ENCODE peak calls at places on chromosome 15, in nine cellular contexts. F is fibroblast of mammary gland, G is colonic mucosa, E is RWPE1, Q is lung, W is GM13976, R is suprapubic skin, I is BE2C, A is dorsolateral prefrontal cortex. B is an unnamed sample.

GRCh38 chr15:68550498-68551295 is 28.1 kb upstream of the CORO2B start:
- DNase-seq in F (peak; percentile 57), G (peak; percentile 77), E (peak; percentile 68), Q (peak; percentile 70), W (peak; percentile 79), R (peak; percentile 82), I (peak; percentile 83), A (peak; percentile 91), B (peak; percentile 68)

GRCh38 chr15:70559223-70559823 is 204.0 kb downstream of the UACA start:
- DNase-seq in F (no peak), G (peak; percentile 30), E (no peak), Q (peak; percentile 33), W (peak; percentile 45), R (no peak), I (no peak), A (no peak), B (no peak)

GRCh38 chr15:70254186-70254974 is 156.7 kb upstream of the TLE3 start:
- DNase-seq in F (no peak), G (no peak), E (no peak), Q (no peak), W (no peak), R (no peak), I (peak; percentile 49), A (no peak), B (no peak)

GRCh38 chr15:52682776-52683175 is 3.6 kb upstream of the ATOSA start:
- DNase-seq in F (no peak), G (no peak), E (no peak), Q (no peak), W (no peak), R (no peak), I (no peak), A (no peak), B (no peak)

GRCh38 chr15:100687532-100688215 is 85.3 kb downstream of the ASB7 start:
- DNase-seq in F (peak; percentile 97), G (no peak), E (peak; percentile 78), Q (no peak), W (peak; percentile 3), R (no peak), I (no peak), A (no peak), B (no peak)

GRCh38 chr15:82995938-82996337 is 9.9 kb downstream of the RAMAC start:
- DNase-seq in F (peak; percentile 11), G (no peak), E (no peak), Q (no peak), W (no peak), R (no peak), I (no peak), A (no peak), B (no peak)

GRCh38 chr15:47715856-47716445 is 1.4 kb upstream of the SEMA6D start:
- DNase-seq in F (peak; percentile 64), G (peak; percentile 28), E (no peak), Q (no peak), W (no peak), R (no peak), I (no peak), A (peak; percentile 70), B (no peak)

GRCh38 chr15:33789141-33789540 is 179.2 kb upstream of the CHRM5 start:
- DNase-seq in F (peak; percentile 89), G (no peak), E (no peak), Q (no peak), W (no peak), R (no peak), I (no peak), A (no peak), B (no peak)

GRCh38 chr15:59298255-59298856 is 74.3 kb downstream of the MYO1E start:
- DNase-seq in F (peak; percentile 32), G (no peak), E (peak; percentile 74), Q (no peak), W (peak; percentile 62), R (no peak), I (no peak), A (no peak), B (peak; percentile 30)

GRCh38 chr15:38252481-38253311 is at the start of gene SPRED1:
- DNase-seq in F (peak; percentile 35), G (peak; percentile 70), E (peak; percentile 44), Q (peak; percentile 62), W (peak; percentile 25), R (peak; percentile 88), I (peak; percentile 67), A (peak; percentile 48), B (no peak)

GRCh38 chr15:77387355-77388105 is 32.4 kb downstream of the PEAK1 start:
- DNase-seq in F (peak; percentile 21), G (no peak), E (no peak), Q (no peak), W (no peak), R (no peak), I (no peak), A (no peak), B (no peak)

GRCh38 chr15:49706805-49707204 is 86.0 kb downstream of the DTWD1 start:
- DNase-seq in F (no peak), G (no peak), E (no peak), Q (no peak), W (no peak), R (no peak), I (no peak), A (no peak), B (no peak)

GRCh38 chr15:88255496-88256171 is 905 bp downstream of the NTRK3 start:
- DNase-seq in F (peak; percentile 8), G (no peak), E (peak; percentile 39), Q (no peak), W (no peak), R (no peak), I (peak; percentile 71), A (no peak), B (no peak)

GRCh38 chr15:66941791-66942190 is 123.6 kb upstream of the SMAD3 start:
- DNase-seq in F (no peak), G (no peak), E (no peak), Q (no peak), W (no peak), R (peak; percentile 33), I (no peak), A (no peak), B (no peak)

GRCh38 chr15:66942649-66943390 is 122.6 kb upstream of the SMAD3 start:
- DNase-seq in F (no peak), G (no peak), E (no peak), Q (no peak), W (no peak), R (peak; percentile 19), I (no peak), A (no peak), B (no peak)

GRCh38 chr15:66945286-66945685 is 120.1 kb upstream of the SMAD3 start:
- DNase-seq in F (no peak), G (no peak), E (no peak), Q (no peak), W (no peak), R (peak; percentile 52), I (no peak), A (no peak), B (no peak)

GRCh38 chr15:66944121-66944520 is 121.3 kb upstream of the SMAD3 start:
- DNase-seq in F (no peak), G (no peak), E (no peak), Q (no peak), W (no peak), R (peak; percentile 58), I (no peak), A (no peak), B (no peak)

DNA sequence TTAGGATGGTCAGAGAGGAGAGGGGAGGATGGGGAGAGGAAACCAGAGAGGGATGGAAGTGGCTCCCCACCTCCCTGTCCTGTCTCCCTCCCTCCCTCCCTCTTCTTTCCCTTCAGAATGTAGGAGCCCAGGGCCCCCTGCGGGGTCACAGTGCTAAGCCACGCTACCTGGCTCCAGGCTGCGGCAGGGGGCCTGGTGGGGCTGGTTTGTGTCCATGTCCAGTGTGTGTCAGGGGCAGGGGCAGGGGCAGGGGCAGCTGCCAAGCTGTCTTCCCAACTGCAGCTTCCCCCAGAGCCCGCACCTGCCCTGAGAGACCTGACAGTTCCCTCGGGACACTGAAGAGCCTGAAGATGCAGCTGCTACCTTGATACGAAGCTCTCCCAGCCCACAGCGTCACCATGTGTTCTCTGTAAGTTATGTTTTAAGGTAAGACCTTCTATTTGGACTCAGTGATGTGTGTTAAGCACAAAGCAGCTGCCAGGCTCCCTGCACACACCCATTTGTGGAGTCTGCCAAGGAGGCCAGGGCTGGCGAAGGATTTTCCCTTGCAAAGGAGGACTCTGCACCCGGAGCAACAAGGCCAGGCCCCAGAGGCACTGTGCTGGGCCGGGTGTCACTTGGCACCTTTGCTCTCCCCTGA is 121.8 kb upstream of the SMAD3 start:
- DNase-seq in F (no peak), G (peak; percentile 57), E (no peak), Q (no peak), W (no peak), R (peak; percentile 58), I (no peak), A (no peak), B (no peak)
- TF ChIP-seq CTCF in F (no peak), G (no peak), E (no peak), Q (no peak), W (no peak), R (no peak), I (no peak), A (no peak), B (no peak)

GRCh38 chr15:45587861-45588170 is 637 bp downstream of the BLOC1S6 start:
- DNase-seq in F (no peak), G (no peak), E (no peak), Q (no peak), W (no peak), R (no peak), I (no peak), A (no peak), B (no peak)
- TF ChIP-seq CTCF in F (no peak), G (no peak), E (no peak), Q (no peak), W (no peak), R (no peak), I (no peak), A (no peak), B (no peak)

GRCh38 chr15:64938192-64938591 is 26.5 kb downstream of the ANKDD1A start:
- DNase-seq in F (peak; percentile 12), G (no peak), E (no peak), Q (no peak), W (no peak), R (no peak), I (no peak), A (no peak), B (no peak)
- TF ChIP-seq CTCF in F (no peak), G (no peak), E (no peak), Q (no peak), W (no peak), R (no peak), I (no peak), A (no peak), B (no peak)

GRCh38 chr15:64354683-64355558 is 1.1 kb downstream of the CSNK1G1 start:
- DNase-seq in F (no peak), G (no peak), E (no peak), Q (no peak), W (no peak), R (no peak), I (no peak), A (no peak), B (no peak)

GRCh38 chr15:64351265-64351664 is 4.7 kb downstream of the CSNK1G1 start:
- DNase-seq in F (peak; percentile 39), G (no peak), E (no peak), Q (no peak), W (no peak), R (no peak), I (no peak), A (no peak), B (no peak)

GRCh38 chr15:64355559-64356442 is at the start of gene CSNK1G1:
- DNase-seq in F (peak; percentile 97), G (peak; percentile 94), E (peak; percentile 93), Q (peak; percentile 95), W (peak; percentile 95), R (peak; percentile 97), I (peak; percentile 97), A (peak; percentile 97), B (peak; percentile 84)

GRCh38 chr15:64361259-64361658 is 5.3 kb upstream of the CSNK1G1 start:
- DNase-seq in F (no peak), G (no peak), E (no peak), Q (no peak), W (no peak), R (no peak), I (no peak), A (no peak), B (no peak)

GRCh38 chr15:64356443-64357040 is 569 bp upstream of the CSNK1G1 start:
- DNase-seq in F (peak; percentile 91), G (no peak), E (no peak), Q (no peak), W (no peak), R (no peak), I (peak; percentile 80), A (no peak), B (no peak)
- TF ChIP-seq CTCF in F (peak; percentile 45), G (peak; percentile 14), E (peak; percentile 62), Q (peak; percentile 24), W (peak; percentile 1), R (peak; percentile 20), I (peak; percentile 53), A (peak; percentile 42), B (no peak)

B was measured in activated B cell treated with CpG ODN at 0.5 μM for 24 hours.